ENCODE peak calls at places on chromosome 1, in seven cellular contexts. B is esophagus muscularis mucosa, W is H1, F is breast epithelium, V is SK-N-MC, A is transverse colon, U is HCT116. E is an unnamed sample.

GRCh38 chr1:6819641-6820040 is 34.4 kb downstream of the CAMTA1 start:
- DNase-seq in B (no peak), W (no peak), U (no peak), A (no peak), F (no peak), V (no peak), E (no peak)

GRCh38 chr1:44326066-44326701 is 28.9 kb downstream of the ERI3 start:
- DNase-seq in B (no peak), F (no peak), U (no peak), W (no peak), V (no peak), A (no peak), E (peak)

GRCh38 chr1:11184973-11185372 is 4.2 kb upstream of the ANGPTL7 start:
- DNase-seq in W (no peak), B (no peak), F (no peak), V (no peak), U (no peak), A (no peak), E (no peak)

GRCh38 chr1:44217809-44218410 is 4.6 kb downstream of the DMAP1 start:
- DNase-seq in U (peak), F (peak), V (peak), A (peak), B (no peak), W (peak), E (peak)

GRCh38 chr1:145974721-145975120 is 10.2 kb downstream of the POLR3GL start:
- DNase-seq in F (no peak), A (no peak), B (no peak), W (no peak), V (no peak), U (no peak), E (no peak)

GRCh38 chr1:20078166-20078565 is 8.2 kb downstream of the PLA2G5 start:
- DNase-seq in U (no peak), W (no peak), A (no peak), F (no peak), V (no peak), B (no peak), E (no peak)

GRCh38 chr1:231973840-231974239 is 347.2 kb downstream of the DISC1 start:
- DNase-seq in B (no peak), U (no peak), F (no peak), V (no peak), W (no peak), A (no peak), E (no peak)

GRCh38 chr1:107963601-107964396 is 1.2 kb downstream of the VAV3 start:
- DNase-seq in W (peak), B (no peak), V (no peak), A (peak), U (no peak), F (no peak), E (peak)

GRCh38 chr1:15851251-15852035 is 3.9 kb downstream of the SPEN start:
- DNase-seq in U (no peak), W (peak), V (no peak), F (no peak), A (no peak), B (no peak), E (no peak)

GRCh38 chr1:84363019-84363418 is 35.3 kb upstream of the DNASE2B start:
- DNase-seq in F (no peak), V (no peak), U (no peak), A (no peak), B (no peak), W (no peak), E (no peak)

GRCh38 chr1:84367219-84367618 is 31.1 kb upstream of the DNASE2B start:
- DNase-seq in A (no peak), V (no peak), F (no peak), W (no peak), B (no peak), U (no peak), E (no peak)

GRCh38 chr1:84363622-84364021 is 34.7 kb upstream of the DNASE2B start:
- DNase-seq in V (no peak), W (no peak), B (no peak), U (no peak), F (no peak), A (no peak), E (no peak)

GRCh38 chr1:84366786-84367185 is 31.5 kb upstream of the DNASE2B start:
- DNase-seq in A (no peak), U (no peak), B (no peak), V (no peak), W (no peak), F (no peak), E (no peak)

GRCh38 chr1:84365225-84366221 is 32.8 kb upstream of the DNASE2B start:
- DNase-seq in V (no peak), F (no peak), W (no peak), U (peak), A (peak), B (no peak), E (no peak)
- TF ChIP-seq POLR2AphosphoS5 in V (no peak), F (no peak), W (no peak), U (peak), A (peak), B (no peak), E (no peak)

GRCh38 chr1:72280714-72281113 is 1.6 kb downstream of the NEGR1 start:
- DNase-seq in F (no peak), U (no peak), A (no peak), W (no peak), V (no peak), B (no peak), E (no peak)
- H3K4me3 ChIP-seq in F (peak), U (no peak), A (peak), W (no peak), V (no peak), B (peak), E (no peak)

DNA sequence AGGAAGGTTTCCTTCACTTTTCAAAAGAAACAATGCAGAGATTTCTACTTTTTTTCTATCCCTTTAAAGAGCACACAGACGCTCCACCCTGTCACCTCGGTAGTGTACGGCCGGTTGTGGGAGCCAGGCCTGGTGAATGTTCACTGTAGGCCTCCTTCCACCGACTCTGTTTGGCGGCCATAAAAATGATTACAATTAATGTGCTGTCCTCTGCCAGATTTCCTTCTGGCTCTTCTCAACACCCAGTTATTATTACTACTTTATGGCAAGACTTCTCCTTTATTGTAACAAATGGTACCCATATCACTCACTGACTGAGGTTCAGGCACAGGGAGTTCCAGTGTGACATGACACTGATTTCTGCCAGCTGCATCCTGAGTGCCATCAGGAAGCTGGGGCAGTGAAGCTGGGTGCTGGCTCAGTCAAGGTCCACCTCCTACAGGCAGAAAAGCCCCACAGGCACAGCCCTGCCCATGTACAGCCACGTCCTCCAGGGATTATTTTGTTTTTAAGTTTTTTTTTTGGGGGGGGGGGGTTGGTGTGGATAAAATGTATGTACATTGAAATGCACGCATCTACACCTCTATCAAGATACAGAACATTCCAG is 37.3 kb downstream of the GPR161 start:
- DNase-seq in F (no peak), U (no peak), W (no peak), V (no peak), A (no peak), B (no peak), E (no peak)
- TF ChIP-seq POLR2AphosphoS5 in F (no peak), U (no peak), W (no peak), V (no peak), A (peak), B (peak), E (peak)

DNA sequence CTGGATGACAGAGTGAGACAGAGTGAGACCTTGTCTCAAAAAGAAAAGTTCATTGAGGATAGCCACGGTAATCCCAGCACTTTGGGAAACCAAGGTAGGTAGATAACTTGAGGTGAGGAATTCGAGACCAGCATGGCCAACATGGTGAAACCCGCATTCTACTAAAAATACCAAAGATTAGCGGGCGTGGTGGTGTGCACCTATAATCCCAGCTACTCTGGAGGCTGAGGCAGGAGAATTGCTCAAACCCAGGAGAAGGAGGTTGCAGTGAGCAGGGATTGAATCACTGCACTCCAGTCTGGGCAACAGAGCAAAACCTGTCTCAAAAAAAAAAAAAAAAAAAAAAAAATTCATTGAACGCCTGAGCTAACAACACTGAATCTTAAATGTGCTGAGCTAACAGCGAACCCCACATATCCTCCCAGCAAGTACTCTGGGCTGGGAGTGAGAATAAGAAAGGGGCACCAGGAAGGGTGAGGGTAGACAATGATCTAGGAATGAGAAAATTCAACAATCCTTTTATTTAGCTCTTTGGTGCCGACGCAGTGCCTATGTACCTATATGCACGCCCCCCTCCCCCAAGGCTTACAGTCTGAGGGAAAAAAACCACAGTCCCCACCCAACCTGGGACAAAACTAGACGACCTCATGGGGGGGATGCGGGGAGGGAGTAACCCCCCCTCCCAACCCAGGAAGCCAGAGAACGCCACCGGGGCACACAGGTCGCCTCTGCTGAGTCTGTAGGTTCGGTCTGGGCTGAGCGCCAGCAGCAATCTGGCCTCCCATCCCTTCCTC is 1.4 kb upstream of the CACNA1S start:
- DNase-seq in V (no peak), U (no peak), A (no peak), F (no peak), B (no peak), W (no peak), E (no peak)
- H3K4me3 ChIP-seq in V (peak), U (peak), A (peak), F (peak), B (peak), W (peak), E (peak)

GRCh38 chr1:84606977-84607376 is 32.7 kb upstream of the CTBS start:
- DNase-seq in W (no peak), A (no peak), F (no peak), V (no peak), U (no peak), B (no peak), E (no peak)

GRCh38 chr1:84600796-84601195 is 26.6 kb upstream of the CTBS start:
- DNase-seq in B (no peak), F (no peak), A (no peak), V (no peak), U (no peak), W (no peak), E (no peak)

GRCh38 chr1:84603223-84603622 is 29.0 kb upstream of the CTBS start:
- DNase-seq in V (no peak), A (no peak), U (no peak), W (no peak), F (no peak), B (peak), E (no peak)

GRCh38 chr1:84605157-84605556 is 30.9 kb upstream of the CTBS start:
- DNase-seq in B (peak), V (no peak), W (no peak), F (no peak), U (no peak), A (no peak), E (no peak)

GRCh38 chr1:84603941-84604830 is 29.9 kb upstream of the CTBS start:
- DNase-seq in V (no peak), W (peak), U (peak), B (peak), A (no peak), F (peak), E (peak)
- TF ChIP-seq POLR2AphosphoS5 in V (no peak), W (no peak), U (peak), B (peak), A (no peak), F (no peak), E (no peak)

DNA sequence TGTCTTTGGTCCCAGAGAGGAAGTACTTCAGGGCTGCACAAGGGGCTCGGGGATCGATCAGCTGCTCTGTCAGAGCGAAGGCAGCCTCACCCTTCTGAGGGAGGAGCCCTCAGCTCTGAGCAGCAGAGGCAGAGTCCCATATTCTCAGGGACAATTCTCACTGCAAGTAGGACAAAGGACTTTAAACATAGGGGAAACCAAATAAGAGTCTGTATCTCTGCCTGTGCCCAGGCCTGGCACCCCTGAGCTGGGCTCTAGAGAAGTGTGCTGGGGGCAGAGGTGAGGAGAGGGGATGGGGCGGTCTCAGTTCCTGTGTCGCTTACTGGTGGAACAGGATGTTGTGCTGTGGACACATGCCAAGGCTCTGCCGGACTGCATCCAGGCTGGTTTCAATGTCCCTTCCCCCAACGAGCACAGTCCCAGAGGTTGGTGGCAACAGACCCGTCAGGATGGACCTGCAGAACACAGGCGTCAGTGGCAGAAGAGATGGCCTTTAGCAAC is 76.6 kb downstream of the ABCA4 start:
- DNase-seq in F (peak), B (no peak), V (no peak), U (no peak), A (peak), W (no peak), E (peak)
- H3K4me3 ChIP-seq in F (peak), B (no peak), V (peak), U (no peak), A (no peak), W (no peak), E (no peak)

E was measured in prostate gland.